ENCODE peak calls at places on chromosomes 6 and 20, in five cellular contexts. D, S, U, E and Y are unnamed samples.

GRCh38 chr6:3233321-3233720 is 5.9 kb upstream of the TUBB2B start:
- DNase-seq in S (no peak), D (no peak), U (no peak), E (no peak), Y (no peak)

GRCh38 chr6:142184332-142184731 is 37.3 kb downstream of the VTA1 start:
- DNase-seq in U (no peak), D (no peak), E (no peak), S (no peak), Y (no peak)

GRCh38 chr6:137698636-137699035 is 168.4 kb upstream of the TNFAIP3 start:
- DNase-seq in E (peak; percentile 67), U (no peak), S (peak; percentile 69), D (no peak), Y (no peak)

GRCh38 chr6:67639161-67639560 is 995.9 kb upstream of the ADGRB3 start:
- DNase-seq in U (no peak), E (no peak), S (no peak), D (no peak), Y (no peak)

GRCh38 chr6:108684809-108685329 is 124.2 kb downstream of the FOXO3 start:
- DNase-seq in U (no peak), E (no peak), D (no peak), S (peak; percentile 33), Y (no peak)

GRCh38 chr20:47274449-47275108 is 81.9 kb downstream of the ZMYND8 start:
- DNase-seq in D (no peak), U (no peak), S (peak; percentile 96), E (no peak), Y (no peak)

GRCh38 chr6:11460001-11460668 is 77.4 kb upstream of the TMEM170B start:
- DNase-seq in D (no peak), S (peak; percentile 21), U (no peak), E (no peak), Y (no peak)

GRCh38 chr6:20737912-20738311 is 203.7 kb downstream of the CDKAL1 start:
- DNase-seq in D (no peak), S (no peak), U (no peak), E (no peak), Y (no peak)

GRCh38 chr6:140281236-140281635 is 906.8 kb upstream of the CITED2 start:
- DNase-seq in E (no peak), D (no peak), U (no peak), S (no peak), Y (no peak)

GRCh38 chr6:76634695-76635094 is 562.2 kb upstream of the IMPG1 start:
- DNase-seq in U (no peak), E (no peak), S (no peak), D (no peak), Y (no peak)

GRCh38 chr6:17081860-17082508 is 19.9 kb upstream of the STMND1 start:
- DNase-seq in U (no peak), E (no peak), S (no peak), D (no peak), Y (no peak)

GRCh38 chr6:135144678-135145508 is 36.2 kb upstream of the MYB start:
- DNase-seq in S (peak; percentile 34), U (no peak), E (peak; percentile 33), D (no peak), Y (no peak)